ENCODE peak calls at places on chromosome 15, in five cellular contexts. K, L, Q, G and N are unnamed samples.

GRCh38 chr15:66770518-66771350 is 68.7 kb downstream of the SMAD6 start:
- DNase-seq in K (no peak), L (no peak), Q (peak), G (no peak), N (no peak)

GRCh38 chr15:70380484-70380883 is 282.8 kb upstream of the TLE3 start:
- DNase-seq in K (no peak), L (no peak), Q (no peak), G (no peak), N (no peak)

GRCh38 chr15:92112180-92112579 is 258.7 kb downstream of the SLCO3A1 start:
- DNase-seq in K (no peak), L (peak), Q (no peak), G (no peak), N (no peak)

GRCh38 chr15:89662893-89663673 is 7.8 kb upstream of the KIF7 start:
- DNase-seq in K (no peak), L (peak), Q (peak), G (no peak), N (no peak)

GRCh38 chr15:67109141-67110034 is 44.0 kb downstream of the SMAD3 start:
- DNase-seq in K (peak), L (peak), Q (peak), G (peak), N (peak)

GRCh38 chr15:60713096-60714084 is 234.4 kb upstream of the ICE2 start:
- DNase-seq in K (no peak), L (peak), Q (no peak), G (no peak), N (no peak)

GRCh38 chr15:62901087-62901486 is 141.5 kb upstream of the TPM1 start:
- DNase-seq in K (no peak), L (no peak), Q (peak), G (no peak), N (no peak)

GRCh38 chr15:91919014-91919534 is 65.6 kb downstream of the SLCO3A1 start:
- DNase-seq in K (no peak), L (no peak), Q (no peak), G (no peak), N (no peak)

GRCh38 chr15:68207176-68207935 is 2.2 kb upstream of the CALML4 start:
- DNase-seq in K (no peak), L (no peak), Q (no peak), G (no peak), N (peak)

GRCh38 chr15:38085931-38086562 is 151.6 kb downstream of the TMCO5A start:
- DNase-seq in K (peak), L (peak), Q (no peak), G (no peak), N (no peak)

GRCh38 chr15:64623347-64624024 is 151.9 kb downstream of the RBPMS2 start:
- DNase-seq in K (no peak), L (peak), Q (no peak), G (no peak), N (no peak)

GRCh38 chr15:89122532-89123525 is 34.6 kb downstream of the ABHD2 start:
- DNase-seq in K (no peak), L (peak), Q (no peak), G (no peak), N (no peak)

GRCh38 chr15:98954411-98954810 is 53.2 kb downstream of the PGPEP1L start:
- DNase-seq in K (no peak), L (peak), Q (peak), G (no peak), N (no peak)

GRCh38 chr15:39807791-39808190 is 25.1 kb upstream of the FSIP1 start:
- DNase-seq in K (no peak), L (no peak), Q (no peak), G (no peak), N (no peak)

GRCh38 chr15:99507016-99507731 is 58.6 kb upstream of the MEF2A start:
- DNase-seq in K (peak), L (peak), Q (peak), G (peak), N (no peak)

GRCh38 chr15:33108518-33108917 is 86.0 kb downstream of the FMN1 start:
- DNase-seq in K (no peak), L (no peak), Q (no peak), G (no peak), N (no peak)

GRCh38 chr15:31275331-31276262 is 51.0 kb upstream of the KLF13 start:
- DNase-seq in K (no peak), L (no peak), Q (peak), G (no peak), N (peak)

GRCh38 chr15:89105147-89105546 is 16.9 kb downstream of the ABHD2 start:
- DNase-seq in K (no peak), L (peak), Q (no peak), G (no peak), N (no peak)

DNA sequence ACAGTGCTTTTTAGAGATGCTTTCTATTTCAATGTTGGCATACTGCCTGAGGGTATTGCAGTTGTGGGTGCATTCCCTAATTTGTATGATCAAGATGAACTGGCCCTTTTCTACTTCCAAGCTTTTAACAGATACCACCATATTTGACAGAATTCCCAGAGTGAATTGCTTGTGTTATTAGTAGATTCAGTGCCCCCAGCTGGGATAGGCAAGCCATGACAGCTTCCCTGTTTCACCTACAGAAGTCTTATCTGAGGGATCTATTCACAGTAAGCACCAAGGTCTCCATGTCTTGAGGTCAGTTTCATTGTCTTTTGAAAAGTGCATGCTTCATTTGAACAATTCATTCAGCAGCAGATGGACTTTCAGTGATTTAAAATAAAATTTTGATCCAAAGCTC is 68.8 kb upstream of the GOLGA6B start:
- DNase-seq in K (no peak), L (peak), Q (no peak), G (no peak), N (no peak)
- TF ChIP-seq CTCF in K (peak), L (peak), Q (peak), G (peak), N (no peak)

GRCh38 chr15:101056366-101057334 is 137.5 kb downstream of the LRRK1 start:
- DNase-seq in K (no peak), L (no peak), Q (no peak), G (no peak), N (no peak)
- TF ChIP-seq CTCF in K (no peak), L (no peak), Q (no peak), G (no peak), N (no peak)

DNA sequence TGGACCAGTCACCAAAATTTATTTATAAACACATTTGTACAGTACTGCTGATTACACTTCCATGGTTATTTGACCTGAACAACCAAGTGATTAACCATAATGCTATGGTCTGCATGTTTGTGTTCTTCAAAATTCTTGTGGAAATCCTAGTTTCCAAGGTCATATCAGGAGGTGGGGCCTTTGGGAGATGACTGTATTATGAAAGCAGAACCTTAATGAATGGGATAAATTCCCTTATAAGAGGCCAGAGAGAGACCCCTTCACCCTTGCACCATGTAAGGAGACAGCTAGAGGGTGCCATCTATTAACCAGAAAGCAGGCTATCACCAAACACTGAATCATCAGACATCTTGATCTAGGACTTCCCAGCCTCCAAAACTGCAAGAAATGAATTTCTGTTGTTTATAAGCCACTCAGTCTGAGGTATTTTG is 1.9 kb downstream of the SCAPER start:
- DNase-seq in K (peak), L (peak), Q (no peak), G (peak), N (no peak)
- TF ChIP-seq CTCF in K (peak), L (peak), Q (peak), G (peak), N (no peak)

DNA sequence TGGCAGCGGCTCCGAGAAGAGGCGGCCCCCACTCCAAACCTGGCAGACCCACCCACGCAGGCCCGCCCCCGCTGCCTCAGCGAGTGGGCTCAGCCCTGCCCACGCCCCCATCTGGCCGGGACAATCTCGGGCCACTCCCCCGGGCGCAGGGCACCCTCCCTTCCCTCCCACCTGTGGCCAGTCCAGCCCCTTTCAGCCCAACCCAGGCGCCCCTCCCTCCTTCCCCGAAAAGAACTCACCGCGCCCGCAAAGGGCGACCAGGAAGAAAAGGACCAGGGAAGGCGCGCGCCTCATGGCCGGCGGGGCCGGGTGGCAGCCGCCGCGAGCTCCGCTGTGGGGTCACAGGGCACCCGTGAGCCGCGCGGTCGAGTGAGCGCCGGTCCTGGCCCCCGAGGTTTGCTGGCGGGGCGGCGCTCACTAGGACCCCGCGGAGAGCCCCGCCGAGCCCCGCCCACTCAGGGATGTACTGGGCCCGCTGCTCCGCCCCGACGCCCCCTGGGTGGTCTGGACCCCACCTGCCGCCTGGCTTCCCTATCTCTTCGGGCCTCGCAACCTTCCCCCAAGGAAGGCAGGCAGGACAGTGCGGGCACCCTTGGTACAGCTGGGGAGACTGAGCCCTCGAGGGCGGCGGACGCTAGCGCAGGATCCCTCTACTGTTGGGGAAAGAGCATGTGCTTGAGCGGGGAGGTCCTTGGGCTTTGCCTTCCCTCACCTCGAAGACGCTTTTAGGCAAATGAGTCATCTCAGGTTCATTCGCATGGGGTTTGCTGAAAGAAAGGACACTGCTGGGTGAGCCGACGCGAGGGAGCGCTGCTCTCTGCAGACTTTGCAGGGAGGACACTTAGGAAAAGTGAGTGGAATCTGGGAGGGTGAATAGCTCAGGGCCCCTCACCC is at the start of gene CHRNB4:
- DNase-seq in K (peak), L (no peak), Q (no peak), G (no peak), N (no peak)
- TF ChIP-seq CTCF in K (no peak), L (no peak), Q (no peak), G (no peak), N (no peak)

DNA sequence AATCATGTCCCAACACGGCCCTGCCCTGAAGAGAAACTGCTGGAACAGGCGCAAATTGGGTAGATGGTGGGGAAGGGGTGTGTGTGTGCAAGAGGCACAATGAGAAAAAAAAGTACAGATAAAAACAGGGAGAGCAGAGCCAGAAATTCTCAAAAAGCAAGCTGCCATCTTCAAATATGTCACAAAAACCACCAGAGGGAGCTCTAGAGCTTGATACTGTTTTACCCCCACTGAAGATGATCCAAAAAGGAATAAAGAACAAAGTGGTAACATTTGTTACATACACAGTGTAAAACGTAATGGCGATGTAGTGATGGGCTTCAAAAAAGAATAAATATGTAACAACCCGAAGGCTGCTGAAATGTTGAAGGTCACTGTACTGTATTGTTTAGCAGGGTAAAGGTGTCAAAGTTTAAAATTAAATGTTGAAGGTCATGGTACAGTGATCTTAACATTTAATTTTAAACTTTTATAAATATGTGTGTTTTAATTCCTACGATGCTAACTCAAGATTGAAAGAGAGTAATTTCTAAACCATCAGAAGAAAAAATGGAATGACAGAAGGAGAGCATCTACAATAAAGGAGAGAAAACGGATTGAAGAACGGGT is 6.0 kb downstream of the SNRPA1 start:
- DNase-seq in K (no peak), L (peak), Q (no peak), G (peak), N (no peak)
- TF ChIP-seq CTCF in K (peak), L (peak), Q (peak), G (peak), N (no peak)

GRCh38 chr15:42154576-42155355 is 1.7 kb downstream of the PLA2G4F start:
- DNase-seq in K (no peak), L (no peak), Q (no peak), G (no peak), N (no peak)

GRCh38 chr15:42155546-42156265 is 730 bp downstream of the PLA2G4F start:
- DNase-seq in K (no peak), L (no peak), Q (no peak), G (no peak), N (no peak)

GRCh38 chr15:42157381-42157780 is 945 bp upstream of the PLA2G4F start:
- DNase-seq in K (no peak), L (no peak), Q (no peak), G (no peak), N (no peak)

GRCh38 chr15:42157981-42158765 is 1.7 kb upstream of the PLA2G4F start:
- DNase-seq in K (no peak), L (peak), Q (no peak), G (no peak), N (no peak)

DNA sequence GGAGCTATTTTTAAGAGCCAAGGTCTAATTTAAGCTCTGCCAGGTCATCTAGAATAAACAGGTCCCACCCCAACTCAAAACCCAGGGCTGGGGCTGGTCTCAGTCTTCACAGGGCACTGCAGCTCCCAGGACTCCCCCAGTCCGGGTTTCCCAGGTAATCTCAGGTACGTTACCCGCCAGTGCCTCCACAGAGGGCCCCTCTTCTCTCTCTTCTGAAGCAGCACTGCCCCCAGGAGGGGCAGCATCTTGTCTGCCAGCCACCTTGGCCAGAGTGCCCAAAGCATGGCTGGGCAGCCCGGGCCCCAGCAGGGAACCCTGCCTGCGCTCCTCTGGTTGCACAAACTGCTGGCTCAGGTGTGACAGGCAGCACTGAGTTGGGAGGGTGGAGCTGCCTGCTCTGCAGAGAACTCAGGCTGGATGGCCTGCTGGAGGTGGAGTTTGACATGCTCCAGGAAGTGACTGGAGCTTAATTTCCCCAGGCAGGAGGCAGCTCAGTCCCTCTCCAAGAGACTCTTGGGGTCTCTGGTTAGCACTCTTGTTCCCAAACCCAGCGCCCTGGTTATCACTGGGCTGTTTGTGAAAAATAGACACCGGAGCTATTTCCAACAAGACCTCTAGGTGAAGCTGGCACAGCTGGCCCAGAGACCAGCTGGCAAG is at the start of gene PLA2G4F:
- DNase-seq in K (no peak), L (no peak), Q (peak), G (no peak), N (no peak)
- TF ChIP-seq CTCF in K (no peak), L (no peak), Q (no peak), G (no peak), N (no peak)

DNA sequence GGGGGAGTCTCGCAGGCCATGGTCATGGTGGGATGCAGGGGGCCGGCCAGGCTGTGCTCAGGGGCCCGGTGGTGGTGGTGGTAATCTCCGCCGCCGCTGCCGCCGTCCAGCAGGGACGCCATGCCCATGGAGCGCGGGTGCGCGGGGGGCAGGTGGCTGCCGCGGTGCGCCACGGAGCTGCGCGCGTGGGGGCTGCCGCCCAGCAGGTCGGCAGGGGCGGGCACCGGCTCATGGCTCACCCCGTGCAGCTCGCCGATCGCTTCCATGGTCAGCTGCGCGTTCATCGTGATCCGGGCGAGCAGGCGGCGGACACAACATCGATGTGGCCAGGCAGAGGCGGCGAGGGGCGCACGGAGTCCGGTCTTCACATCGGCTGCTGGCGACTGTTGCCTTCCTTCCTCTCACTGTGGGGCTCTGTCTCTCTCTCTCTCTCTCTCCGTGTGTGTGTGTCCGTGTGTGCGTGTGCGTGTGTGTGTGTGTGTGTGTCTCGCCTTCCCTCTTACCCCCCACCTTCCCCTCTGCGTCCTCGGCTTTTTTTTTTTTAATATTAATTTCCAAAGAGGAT is 453 bp downstream of the ONECUT1 start:
- DNase-seq in K (no peak), L (peak), Q (no peak), G (peak), N (no peak)
- TF ChIP-seq CTCF in K (no peak), L (no peak), Q (no peak), G (no peak), N (no peak)